ENCODE peak calls at places on chromosomes 5 and 9, in nine cellular contexts. P, J, B, W, L, M, F, C and G are unnamed samples.

GRCh38 chr5:151870820-151871219 is 53.8 kb downstream of the GLRA1 start:
- DNase-seq in P (peak), J (peak), B (no peak), W (no peak), L (no peak), M (no peak), F (no peak), C (no peak), G (no peak)

GRCh38 chr9:96209407-96210031 is 92.5 kb downstream of the HSD17B3 start:
- DNase-seq in P (no peak), J (no peak), B (no peak), W (no peak), L (no peak), M (no peak), F (no peak), C (no peak), G (no peak)

GRCh38 chr5:151202381-151203139 is 21.3 kb downstream of the CCDC69 start:
- DNase-seq in P (peak), J (peak), B (no peak), W (peak), L (no peak), M (no peak), F (peak), C (no peak), G (no peak)

GRCh38 chr5:92687793-92688467 is 893.1 kb downstream of the NR2F1-AS1 start:
- DNase-seq in P (peak), J (peak), B (no peak), W (no peak), L (no peak), M (no peak), F (no peak), C (no peak), G (peak)

GRCh38 chr5:179401-179800 is 11.9 kb upstream of the LRRC14B start:
- DNase-seq in P (no peak), J (no peak), B (peak), W (no peak), L (no peak), M (no peak), F (no peak), C (no peak), G (no peak)

GRCh38 chr5:172731286-172732073 is 39.5 kb downstream of the DUSP1 start:
- DNase-seq in P (no peak), J (no peak), B (no peak), W (no peak), L (no peak), M (no peak), F (no peak), C (no peak), G (no peak)

GRCh38 chr5:171736976-171737848 is 48.4 kb upstream of the SMIM23 start:
- DNase-seq in P (no peak), J (no peak), B (no peak), W (no peak), L (no peak), M (no peak), F (no peak), C (no peak), G (no peak)

GRCh38 chr5:90709323-90710148 is 150.9 kb downstream of the ADGRV1 start:
- DNase-seq in P (peak), J (peak), B (no peak), W (no peak), L (no peak), M (no peak), F (peak), C (no peak), G (peak)

GRCh38 chr9:128297221-128297773 is 21.2 kb downstream of the SWI5 start:
- DNase-seq in P (no peak), J (no peak), B (no peak), W (no peak), L (no peak), M (no peak), F (no peak), C (no peak), G (no peak)

GRCh38 chr5:134873494-134873893 is 677 bp upstream of the TXNDC15 start:
- DNase-seq in P (peak), J (peak), B (no peak), W (no peak), L (no peak), M (no peak), F (no peak), C (no peak), G (no peak)

GRCh38 chr9:2337131-2337530 is 284.5 kb upstream of the VLDLR start:
- DNase-seq in P (no peak), J (no peak), B (no peak), W (no peak), L (no peak), M (no peak), F (no peak), C (no peak), G (no peak)

GRCh38 chr5:4907636-4908035 is 232.5 kb upstream of the ADAMTS16 start:
- DNase-seq in P (no peak), J (no peak), B (no peak), W (no peak), L (no peak), M (no peak), F (no peak), C (no peak), G (no peak)

GRCh38 chr9:131500939-131501541 is 1.7 kb upstream of the POMT1 start:
- DNase-seq in P (peak), J (peak), B (no peak), W (peak), L (peak), M (peak), F (no peak), C (peak), G (peak)

GRCh38 chr5:143533978-143534763 is 130.7 kb upstream of the NR3C1 start:
- DNase-seq in P (no peak), J (no peak), B (no peak), W (no peak), L (no peak), M (no peak), F (no peak), C (no peak), G (no peak)

GRCh38 chr9:130327070-130327780 is 61.7 kb downstream of the HMCN2 start:
- DNase-seq in P (peak), J (no peak), B (no peak), W (no peak), L (no peak), M (no peak), F (no peak), C (no peak), G (no peak)

GRCh38 chr5:16578474-16578883 is 38.3 kb downstream of the RETREG1 start:
- DNase-seq in P (no peak), J (no peak), B (no peak), W (no peak), L (no peak), M (no peak), F (no peak), C (no peak), G (no peak)

GRCh38 chr5:69004127-69004526 is 89.7 kb upstream of the SLC30A5 start:
- DNase-seq in P (no peak), J (no peak), B (no peak), W (no peak), L (no peak), M (no peak), F (no peak), C (no peak), G (no peak)

GRCh38 chr9:128120741-128121465 is 6.6 kb downstream of the PTGES2 start:
- DNase-seq in P (no peak), J (no peak), B (peak), W (no peak), L (no peak), M (no peak), F (no peak), C (no peak), G (no peak)

GRCh38 chr9:108580021-108580439 is 275.8 kb downstream of the ACTL7B start:
- DNase-seq in P (peak), J (peak), B (no peak), W (no peak), L (no peak), M (no peak), F (peak), C (no peak), G (no peak)

GRCh38 chr5:134245101-134245604 is 19.3 kb upstream of the PPP2CA start:
- DNase-seq in P (peak), J (no peak), B (no peak), W (no peak), L (no peak), M (no peak), F (no peak), C (no peak), G (no peak)

GRCh38 chr9:111975709-111976108 is 79.1 kb downstream of the UGCG start:
- DNase-seq in P (peak), J (peak), B (peak), W (no peak), L (no peak), M (no peak), F (peak), C (no peak), G (no peak)

GRCh38 chr9:132090771-132091170 is 11.1 kb upstream of the MED27 start:
- DNase-seq in P (peak), J (no peak), B (no peak), W (no peak), L (no peak), M (no peak), F (no peak), C (no peak), G (no peak)

GRCh38 chr5:139660916-139661814 is 13.0 kb downstream of the CXXC5 start:
- DNase-seq in P (peak), J (peak), B (peak), W (no peak), L (no peak), M (no peak), F (peak), C (no peak), G (no peak)

GRCh38 chr9:115296831-115297565 is 179.0 kb upstream of the TNC start:
- DNase-seq in P (no peak), J (no peak), B (no peak), W (no peak), L (no peak), M (no peak), F (no peak), C (no peak), G (no peak)

GRCh38 chr5:68395844-68396523 is 180.4 kb downstream of the PIK3R1 start:
- DNase-seq in P (no peak), J (no peak), B (no peak), W (no peak), L (no peak), M (no peak), F (peak), C (no peak), G (no peak)

GRCh38 chr5:179839328-179840256 is 18.9 kb downstream of the SQSTM1 start:
- DNase-seq in P (no peak), J (no peak), B (no peak), W (no peak), L (no peak), M (no peak), F (no peak), C (no peak), G (no peak)

GRCh38 chr5:53249529-53249928 is 140.0 kb upstream of the MOCS2 start:
- DNase-seq in P (no peak), J (no peak), B (peak), W (no peak), L (no peak), M (no peak), F (no peak), C (no peak), G (no peak)

GRCh38 chr9:20186823-20187222 is 398.0 kb upstream of the SLC24A2 start:
- DNase-seq in P (no peak), J (no peak), B (no peak), W (no peak), L (no peak), M (no peak), F (no peak), C (no peak), G (no peak)

GRCh38 chr5:143440448-143441102 is 37.1 kb upstream of the NR3C1 start:
- DNase-seq in P (no peak), J (peak), B (no peak), W (no peak), L (no peak), M (no peak), F (no peak), C (no peak), G (no peak)

GRCh38 chr5:16736158-16736994 is 119.6 kb upstream of the RETREG1 start:
- DNase-seq in P (no peak), J (peak), B (no peak), W (no peak), L (no peak), M (no peak), F (peak), C (no peak), G (peak)

GRCh38 chr5:5014836-5015235 is 125.3 kb upstream of the ADAMTS16 start:
- DNase-seq in P (no peak), J (peak), B (peak), W (no peak), L (no peak), M (no peak), F (no peak), C (no peak), G (no peak)

GRCh38 chr5:176743136-176743827 is 67.1 kb upstream of the UNC5A start:
- DNase-seq in P (no peak), J (no peak), B (no peak), W (no peak), L (no peak), M (no peak), F (peak), C (no peak), G (no peak)
- H3K4me3 ChIP-seq in P (no peak), J (no peak), B (no peak), W (no peak), L (no peak), M (no peak), F (no peak), C (no peak), G (no peak)

DNA sequence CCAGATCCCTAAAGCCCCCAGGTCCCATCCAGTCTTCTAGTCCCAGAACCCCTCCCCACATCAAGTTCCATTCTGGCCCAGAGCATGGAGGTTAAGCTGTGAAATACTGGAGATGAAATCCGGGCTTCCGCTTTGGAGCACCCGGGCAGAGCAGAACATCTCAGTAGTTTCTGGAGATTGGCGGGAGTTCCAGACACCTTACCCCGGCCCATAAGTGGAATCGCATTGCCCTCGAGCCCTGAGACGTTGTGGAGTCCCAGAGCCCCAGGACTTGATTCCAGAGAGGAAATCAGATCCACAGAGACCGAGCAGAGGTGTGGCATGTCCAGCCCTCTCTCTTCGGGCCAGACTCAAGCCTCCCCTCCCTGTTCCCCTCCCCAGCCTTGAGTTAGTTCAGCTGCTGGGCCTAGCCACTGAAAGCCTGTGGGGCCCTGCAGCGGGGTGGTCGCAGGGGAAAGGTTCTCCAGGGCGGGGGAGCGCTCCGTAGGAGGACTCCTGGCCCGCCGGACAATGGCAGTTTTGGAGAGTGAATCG is 937 bp upstream of the PAX5 start:
- DNase-seq in P (no peak), J (no peak), B (no peak), W (no peak), L (peak), M (no peak), F (no peak), C (no peak), G (no peak)
- H3K4me3 ChIP-seq in P (no peak), J (no peak), B (no peak), W (no peak), L (no peak), M (no peak), F (no peak), C (peak), G (no peak)

GRCh38 chr9:35407846-35408245 is 82.1 kb upstream of the RUSC2 start:
- DNase-seq in P (peak), J (no peak), B (no peak), W (no peak), L (no peak), M (no peak), F (no peak), C (no peak), G (no peak)

GRCh38 chr9:35401011-35401410 is 88.9 kb upstream of the RUSC2 start:
- DNase-seq in P (no peak), J (no peak), B (no peak), W (no peak), L (no peak), M (no peak), F (no peak), C (no peak), G (no peak)

GRCh38 chr9:35406183-35406959 is 83.5 kb upstream of the RUSC2 start:
- DNase-seq in P (no peak), J (no peak), B (peak), W (no peak), L (no peak), M (peak), F (peak), C (peak), G (peak)
- H3K4me3 ChIP-seq in P (no peak), J (no peak), B (no peak), W (no peak), L (no peak), M (no peak), F (no peak), C (no peak), G (no peak)

GRCh38 chr5:61307196-61307590 is 24.9 kb upstream of the ZSWIM6 start:
- DNase-seq in P (no peak), J (no peak), B (no peak), W (no peak), L (no peak), M (no peak), F (no peak), C (no peak), G (no peak)

GRCh38 chr5:61304611-61305369 is 27.3 kb upstream of the ZSWIM6 start:
- DNase-seq in P (no peak), J (no peak), B (no peak), W (no peak), L (no peak), M (no peak), F (peak), C (no peak), G (no peak)

GRCh38 chr5:61308699-61309098 is 23.4 kb upstream of the ZSWIM6 start:
- DNase-seq in P (no peak), J (no peak), B (no peak), W (no peak), L (no peak), M (no peak), F (no peak), C (no peak), G (no peak)

GRCh38 chr5:61307611-61308010 is 24.4 kb upstream of the ZSWIM6 start:
- DNase-seq in P (no peak), J (no peak), B (no peak), W (no peak), L (no peak), M (no peak), F (no peak), C (no peak), G (no peak)

DNA sequence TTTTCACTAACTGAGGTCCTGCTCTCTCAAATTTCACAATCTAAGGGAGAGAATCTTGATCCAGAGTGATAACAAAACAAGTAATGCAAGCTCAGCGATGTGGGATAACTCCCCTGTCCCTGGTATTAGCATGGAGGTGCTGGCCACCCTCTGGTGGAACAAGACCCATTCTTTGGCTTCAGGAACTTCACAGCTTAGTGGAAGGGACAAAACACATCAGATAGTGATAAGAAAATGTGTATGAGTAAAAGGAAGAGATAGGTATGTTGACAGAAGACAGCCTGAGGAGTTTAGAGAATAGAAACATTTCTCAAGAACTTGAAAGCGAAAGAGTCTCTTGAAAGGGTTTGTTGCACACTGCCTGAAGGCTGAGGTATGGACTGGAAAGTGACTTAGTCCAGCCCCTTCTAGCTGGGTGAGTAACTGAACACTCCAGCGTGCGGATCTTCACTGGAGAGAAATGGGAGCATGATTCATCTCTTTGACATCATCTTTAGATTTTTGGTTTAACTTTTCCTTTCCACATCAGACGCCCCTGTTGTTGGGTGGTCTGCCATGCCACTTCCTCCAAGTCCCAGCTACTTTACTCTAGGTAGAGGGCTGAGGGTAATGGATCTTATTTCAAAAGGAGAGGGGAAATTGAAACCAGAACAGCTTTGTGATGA is 25.4 kb upstream of the ZSWIM6 start:
- DNase-seq in P (no peak), J (no peak), B (no peak), W (no peak), L (no peak), M (peak), F (no peak), C (no peak), G (no peak)
- H3K4me3 ChIP-seq in P (no peak), J (no peak), B (no peak), W (no peak), L (no peak), M (no peak), F (no peak), C (no peak), G (no peak)

GRCh38 chr5:66810747-66811355 is 214.7 kb downstream of the MAST4 start:
- DNase-seq in P (no peak), J (no peak), B (no peak), W (no peak), L (no peak), M (no peak), F (no peak), C (no peak), G (no peak)
- H3K4me3 ChIP-seq in P (no peak), J (no peak), B (no peak), W (no peak), L (no peak), M (no peak), F (no peak), C (no peak), G (no peak)

DNA sequence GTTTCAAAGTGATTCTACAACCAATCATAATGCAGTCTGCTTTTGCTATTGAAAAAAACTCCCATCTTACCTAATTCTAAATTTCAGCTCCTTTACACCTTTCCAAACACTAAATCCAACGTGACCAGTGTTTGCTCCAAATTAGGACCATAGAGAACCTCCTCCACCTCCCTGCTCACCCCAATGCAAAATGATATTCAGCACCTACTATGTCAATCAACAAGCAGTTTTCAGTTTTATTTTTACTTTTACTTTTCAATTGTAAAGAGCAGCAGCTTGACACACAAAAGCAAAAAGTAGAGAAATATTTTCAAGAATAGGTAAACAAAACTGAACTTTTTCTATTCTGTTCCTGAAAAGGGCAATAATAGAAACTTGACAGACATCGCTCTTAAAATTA is 3.4 kb downstream of the FAM13B start:
- DNase-seq in P (no peak), J (no peak), B (no peak), W (no peak), L (no peak), M (no peak), F (no peak), C (no peak), G (no peak)
- H3K4me3 ChIP-seq in P (peak), J (no peak), B (no peak), W (no peak), L (peak), M (no peak), F (no peak), C (no peak), G (no peak)

GRCh38 chr5:1460054-1460682 is 14.9 kb upstream of the SLC6A3 start:
- DNase-seq in P (no peak), J (no peak), B (no peak), W (no peak), L (no peak), M (no peak), F (no peak), C (no peak), G (no peak)
- H3K4me3 ChIP-seq in P (no peak), J (no peak), B (no peak), W (no peak), L (no peak), M (no peak), F (no peak), C (no peak), G (no peak)

DNA sequence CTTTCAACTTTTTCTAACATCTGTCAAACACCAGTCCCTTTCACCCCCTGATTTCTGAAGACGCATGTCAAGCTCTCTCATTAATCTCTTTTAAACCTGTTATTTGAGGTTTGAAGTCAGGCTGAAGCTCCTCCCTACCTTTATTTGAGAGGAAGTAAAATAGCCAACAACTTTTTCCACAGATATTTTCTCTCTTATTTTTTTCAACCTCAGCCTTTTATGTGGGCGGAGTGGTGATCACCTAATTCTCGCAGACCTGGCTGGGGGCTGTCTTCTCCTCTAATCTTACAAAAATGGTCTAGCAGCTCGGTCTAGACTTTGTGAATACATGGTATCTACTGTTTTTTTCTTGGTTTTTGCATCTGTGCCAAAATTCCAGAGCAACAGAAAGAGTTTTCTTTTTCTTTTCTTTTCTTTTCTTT is 395.7 kb upstream of the ACTBL2 start:
- DNase-seq in P (no peak), J (no peak), B (no peak), W (no peak), L (no peak), M (no peak), F (no peak), C (no peak), G (no peak)
- H3K4me3 ChIP-seq in P (no peak), J (no peak), B (no peak), W (no peak), L (no peak), M (no peak), F (no peak), C (no peak), G (no peak)